ENCODE peak calls at places on chromosomes 3 and 15, in seven cellular contexts. E is RWPE1; Q is colonic mucosa; S is CD4-positive, alpha-beta T cell; R is SK-N-SH; B is tibial nerve; F is adrenal gland. V is an unnamed sample.

GRCh38 chr3:138768126-138768525 is 66.6 kb downstream of the PIK3CB start:
- DNase-seq in E (no peak), Q (no peak), S (no peak), R (no peak), B (no peak), F (no peak), V (no peak)

GRCh38 chr15:90419738-90420487 is 31.9 kb downstream of the IQGAP1 start:
- DNase-seq in E (peak; percentile 85), Q (no peak), S (no peak), R (no peak), B (no peak), F (no peak), V (no peak)

GRCh38 chr3:174821477-174821876 is 37.7 kb upstream of the NAALADL2 start:
- DNase-seq in E (no peak), Q (no peak), S (no peak), R (peak; percentile 8), B (no peak), F (no peak), V (no peak)

GRCh38 chr15:69434679-69435078 is 17.9 kb upstream of the RPLP1 start:
- DNase-seq in E (no peak), Q (no peak), S (no peak), R (no peak), B (no peak), F (no peak), V (no peak)

GRCh38 chr3:70821602-70822001 is 509.2 kb upstream of the MDFIC2 start:
- DNase-seq in E (no peak), Q (no peak), S (no peak), R (no peak), B (no peak), F (no peak), V (no peak)

GRCh38 chr15:68888419-68888818 is 41.9 kb upstream of the SPESP1 start:
- DNase-seq in E (no peak), Q (no peak), S (no peak), R (no peak), B (no peak), F (no peak), V (no peak)

GRCh38 chr3:77190281-77190841 is 150.5 kb downstream of the ROBO2 start:
- DNase-seq in E (no peak), Q (no peak), S (no peak), R (no peak), B (no peak), F (no peak), V (no peak)

GRCh38 chr3:69411331-69411730 is 25.4 kb upstream of the FRMD4B start:
- DNase-seq in E (peak; percentile 75), Q (no peak), S (no peak), R (no peak), B (no peak), F (no peak), V (no peak)

GRCh38 chr15:27039163-27039562 is 68.2 kb downstream of the GABRG3 start:
- DNase-seq in E (no peak), Q (no peak), S (no peak), R (no peak), B (no peak), F (no peak), V (no peak)

GRCh38 chr15:60844431-60845174 is 365.7 kb upstream of the ICE2 start:
- DNase-seq in E (no peak), Q (no peak), S (peak; percentile 75), R (no peak), B (no peak), F (no peak), V (no peak)

GRCh38 chr3:10483686-10484345 is 21.6 kb downstream of the ATP2B2 start:
- DNase-seq in E (no peak), Q (no peak), S (no peak), R (no peak), B (no peak), F (no peak), V (no peak)

GRCh38 chr3:10485380-10485779 is 20.0 kb downstream of the ATP2B2 start:
- DNase-seq in E (no peak), Q (no peak), S (no peak), R (no peak), B (no peak), F (no peak), V (no peak)

GRCh38 chr3:10484709-10485108 is 20.7 kb downstream of the ATP2B2 start:
- DNase-seq in E (no peak), Q (no peak), S (no peak), R (no peak), B (no peak), F (no peak), V (no peak)

GRCh38 chr3:10487988-10488633 is 17.3 kb downstream of the ATP2B2 start:
- DNase-seq in E (no peak), Q (no peak), S (no peak), R (no peak), B (no peak), F (no peak), V (no peak)

GRCh38 chr3:10485806-10486205 is 19.6 kb downstream of the ATP2B2 start:
- DNase-seq in E (no peak), Q (no peak), S (no peak), R (no peak), B (no peak), F (no peak), V (no peak)
- TF ChIP-seq CTCF in E (no peak), Q (no peak), S (no peak), R (no peak), B (no peak), F (no peak), V (no peak)

GRCh38 chr3:2713923-2714322 is 396.3 kb downstream of the IL5RA start:
- DNase-seq in E (no peak), Q (no peak), S (no peak), R (no peak), B (no peak), F (no peak), V (no peak)
- TF ChIP-seq CTCF in E (no peak), Q (peak; percentile 38), S (peak; percentile 47), R (no peak), B (no peak), F (peak; percentile 22), V (peak; percentile 56)

DNA sequence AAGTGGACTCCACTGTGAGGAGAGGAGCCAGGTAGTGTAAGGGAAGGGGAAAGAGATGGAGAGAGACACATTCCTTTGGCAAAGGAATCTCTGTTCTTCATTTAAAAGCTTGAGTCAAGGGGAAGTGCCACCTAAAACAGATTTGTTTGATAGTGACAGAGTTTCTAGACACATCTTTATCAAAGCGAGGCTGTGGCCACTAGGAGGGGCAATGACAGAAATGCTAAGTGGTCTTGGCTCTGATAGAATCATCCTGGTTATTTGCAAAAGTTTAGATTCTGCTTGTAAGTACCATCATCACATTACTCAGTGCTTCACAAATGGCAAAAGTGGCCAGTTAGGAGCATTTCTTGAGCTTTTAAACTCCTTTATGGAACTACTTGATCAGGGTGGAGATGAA is 261.4 kb downstream of the CNTN3 start:
- DNase-seq in E (no peak), Q (no peak), S (no peak), R (peak; percentile 15), B (no peak), F (no peak), V (no peak)
- TF ChIP-seq CTCF in E (no peak), Q (no peak), S (no peak), R (peak; percentile 36), B (no peak), F (no peak), V (peak; percentile 41)

GRCh38 chr15:72585659-72586058 is 68.8 kb upstream of the GOLGA6B start:
- DNase-seq in E (no peak), Q (no peak), S (no peak), R (no peak), B (no peak), F (no peak), V (no peak)
- TF ChIP-seq CTCF in E (peak; percentile 7), Q (no peak), S (no peak), R (peak; percentile 42), B (no peak), F (no peak), V (no peak)

GRCh38 chr3:113212845-113213375 is 1.6 kb downstream of the BOC start:
- DNase-seq in E (no peak), Q (no peak), S (no peak), R (no peak), B (no peak), F (no peak), V (no peak)

GRCh38 chr3:113214227-113214626 is 2.9 kb downstream of the BOC start:
- DNase-seq in E (no peak), Q (no peak), S (no peak), R (no peak), B (no peak), F (no peak), V (no peak)

GRCh38 chr3:113211370-113212154 is at the start of gene BOC:
- DNase-seq in E (peak; percentile 31), Q (peak; percentile 20), S (no peak), R (peak; percentile 76), B (no peak), F (no peak), V (peak; percentile 26)

GRCh38 chr3:113210608-113211369 is 568 bp upstream of the BOC start:
- DNase-seq in E (no peak), Q (peak; percentile 19), S (no peak), R (peak; percentile 29), B (no peak), F (no peak), V (no peak)

GRCh38 chr3:113212155-113212844 is 943 bp downstream of the BOC start:
- DNase-seq in E (no peak), Q (no peak), S (no peak), R (peak; percentile 90), B (no peak), F (no peak), V (no peak)
- TF ChIP-seq CTCF in E (no peak), Q (no peak), S (no peak), R (no peak), B (no peak), F (no peak), V (no peak)

GRCh38 chr15:47500823-47501222 is 216.5 kb upstream of the SEMA6D start:
- DNase-seq in E (no peak), Q (no peak), S (no peak), R (no peak), B (no peak), F (no peak), V (no peak)
- TF ChIP-seq CTCF in E (no peak), Q (no peak), S (no peak), R (no peak), B (no peak), F (no peak), V (no peak)